ENCODE peak calls at places on chromosomes 12 and 14, in nine cellular contexts. K, M, P, H, U, O, C, T and D are unnamed samples.

GRCh38 chr14:32896979-32897723 is 41.5 kb upstream of the NPAS3 start:
- DNase-seq in U (no peak), O (no peak), H (peak; percentile 8), M (no peak), T (peak; percentile 17), P (peak; percentile 15), K (no peak), C (peak; percentile 7), D (peak; percentile 67)

GRCh38 chr12:45670339-45671065 is 59.0 kb upstream of the ARID2 start:
- DNase-seq in P (no peak), H (no peak), O (peak; percentile 53), K (no peak), M (no peak), U (no peak), C (no peak), T (no peak), D (no peak)

GRCh38 chr14:100828448-100828834 is 2.5 kb downstream of the MEG3 start:
- DNase-seq in T (no peak), M (no peak), K (no peak), H (no peak), P (no peak), U (peak; percentile 19), C (no peak), O (no peak), D (no peak)

GRCh38 chr12:105696-106095 is 39.1 kb downstream of the IQSEC3 start:
- DNase-seq in T (no peak), P (no peak), H (no peak), C (no peak), K (no peak), U (no peak), O (no peak), M (no peak), D (no peak)

GRCh38 chr12:12126551-12126950 is 55.8 kb downstream of the BCL2L14 start:
- DNase-seq in M (no peak), P (no peak), O (no peak), C (no peak), T (no peak), K (no peak), U (no peak), H (no peak), D (no peak)

GRCh38 chr14:93219103-93219726 is 12.2 kb downstream of the UBR7 start:
- DNase-seq in T (peak; percentile 29), O (no peak), H (peak; percentile 61), U (peak; percentile 76), M (peak; percentile 22), K (no peak), P (no peak), C (peak; percentile 65), D (peak; percentile 69)

GRCh38 chr12:94571556-94571955 is 78.8 kb downstream of the TMCC3 start:
- DNase-seq in C (peak; percentile 76), M (no peak), K (no peak), T (peak; percentile 68), H (no peak), O (no peak), U (no peak), P (peak; percentile 51), D (peak; percentile 80)

GRCh38 chr14:75711134-75711795 is 50.2 kb downstream of the TTLL5 start:
- DNase-seq in P (peak; percentile 74), U (peak; percentile 59), M (no peak), H (peak; percentile 32), T (peak; percentile 40), C (peak; percentile 72), K (no peak), O (no peak), D (peak; percentile 77)

GRCh38 chr14:63642656-63643382 is 1.1 kb upstream of the WDR89 start:
- DNase-seq in K (no peak), U (no peak), T (no peak), H (no peak), M (no peak), P (no peak), O (no peak), C (no peak), D (no peak)

GRCh38 chr12:71183846-71184245 is 26.0 kb upstream of the TSPAN8 start:
- DNase-seq in H (no peak), C (no peak), O (no peak), K (no peak), M (no peak), P (no peak), T (no peak), U (no peak), D (peak; percentile 7)

GRCh38 chr12:29176951-29177350 is 27.9 kb downstream of the FAR2 start:
- DNase-seq in K (no peak), T (no peak), H (no peak), C (peak; percentile 50), P (no peak), O (no peak), M (no peak), U (no peak), D (peak; percentile 31)

GRCh38 chr14:23167006-23167847 is 16.2 kb downstream of the SLC7A8 start:
- DNase-seq in H (no peak), U (peak; percentile 77), C (no peak), M (no peak), P (no peak), T (no peak), K (no peak), O (no peak), D (no peak)

GRCh38 chr12:120445911-120446909 is at the start of the genes GATC and TRIAP1:
- DNase-seq in H (peak; percentile 80), C (peak; percentile 66), O (peak; percentile 47), P (peak; percentile 72), T (peak; percentile 79), M (peak; percentile 75), U (peak; percentile 93), K (peak; percentile 90), D (peak; percentile 80)

GRCh38 chr14:95498622-95499353 is 17.7 kb downstream of the SYNE3 start:
- DNase-seq in C (peak; percentile 48), K (no peak), O (no peak), H (no peak), M (no peak), U (no peak), P (no peak), T (peak; percentile 57), D (no peak)

GRCh38 chr12:66776974-66777373 is 98.1 kb upstream of the GRIP1 start:
- DNase-seq in M (no peak), K (peak; percentile 22), H (no peak), P (no peak), C (no peak), O (peak; percentile 4), U (no peak), T (no peak), D (no peak)

GRCh38 chr12:108964391-108965166 is 56.3 kb downstream of the SVOP start:
- DNase-seq in T (no peak), H (no peak), C (no peak), P (no peak), O (no peak), M (no peak), U (peak; percentile 22), K (no peak), D (no peak)

GRCh38 chr12:3556716-3557115 is 65.7 kb downstream of the PRMT8 start:
- DNase-seq in O (no peak), H (no peak), U (no peak), M (no peak), T (no peak), P (no peak), K (no peak), C (no peak), D (no peak)

GRCh38 chr14:88005978-88006851 is 1.3 kb downstream of the GPR65 start:
- DNase-seq in U (no peak), O (peak; percentile 77), P (no peak), T (no peak), M (peak; percentile 61), K (peak; percentile 41), C (no peak), H (no peak), D (no peak)